ENCODE peak calls at places on chromosomes 3 and 15, in seven cellular contexts. Z is GM12878, O is stomach, I is HCT116, M is endothelial cell of umbilical vein, U is sigmoid colon, S is spleen. H is an unnamed sample. For H3K4me1, the result is how much of the 10 kb centered on the place peaks cover.

GRCh38 chr3:125683067-125683844 is 88.0 kb upstream of the OSBPL11 start:
- DNase-seq in Z (no peak), O (no peak), I (no peak), M (no peak), U (peak), S (no peak), H (no peak)

GRCh38 chr3:16516695-16517481 is 3.4 kb upstream of the RFTN1 start:
- DNase-seq in Z (no peak), O (no peak), I (no peak), M (peak), U (no peak), S (peak), H (no peak)

GRCh38 chr15:96338772-96339661 is 8.5 kb downstream of the NR2F2 start:
- DNase-seq in Z (no peak), O (no peak), I (no peak), M (peak), U (no peak), S (no peak), H (no peak)

GRCh38 chr15:48374472-48374871 is 43.2 kb downstream of the DUT start:
- DNase-seq in Z (no peak), O (no peak), I (no peak), M (no peak), U (no peak), S (no peak), H (no peak)

GRCh38 chr3:3699816-3700633 is 99.2 kb upstream of the LRRN1 start:
- DNase-seq in Z (no peak), O (no peak), I (no peak), M (no peak), U (no peak), S (no peak), H (no peak)

GRCh38 chr3:156728267-156728985 is 54.0 kb downstream of the TIPARP start:
- DNase-seq in Z (no peak), O (no peak), I (no peak), M (no peak), U (no peak), S (no peak), H (no peak)

GRCh38 chr3:129608087-129608935 is 1.8 kb upstream of the PLXND1 start:
- DNase-seq in Z (no peak), O (no peak), I (no peak), M (peak), U (no peak), S (no peak), H (no peak)

GRCh38 chr3:168165390-168166269 is 69.9 kb upstream of the GOLIM4 start:
- DNase-seq in Z (peak), O (peak), I (peak), M (peak), U (peak), S (no peak), H (no peak)

GRCh38 chr3:189563841-189564563 is 67.2 kb upstream of the TP63 start:
- DNase-seq in Z (peak), O (no peak), I (no peak), M (no peak), U (no peak), S (no peak), H (no peak)

GRCh38 chr3:128383316-128384235 is 83.1 kb downstream of the DNAJB8 start:
- DNase-seq in Z (no peak), O (peak), I (peak), M (peak), U (peak), S (no peak), H (no peak)

GRCh38 chr15:31077981-31078380 is 23.5 kb downstream of the TRPM1 start:
- DNase-seq in Z (no peak), O (no peak), I (no peak), M (no peak), U (no peak), S (no peak), H (peak)

GRCh38 chr15:88896339-88897033 is 1.1 kb upstream of the HAPLN3 start:
- DNase-seq in Z (no peak), O (no peak), I (no peak), M (peak), U (no peak), S (no peak), H (no peak)

GRCh38 chr3:12303998-12304397 is 15.1 kb downstream of the PPARG start:
- DNase-seq in Z (no peak), O (no peak), I (no peak), M (no peak), U (no peak), S (no peak), H (no peak)

GRCh38 chr3:101635954-101636798 is 40.8 kb downstream of the ZBTB11 start:
- DNase-seq in Z (peak), O (peak), I (peak), M (peak), U (no peak), S (peak), H (no peak)

GRCh38 chr3:31011383-31011782 is 116.9 kb upstream of the GADL1 start:
- DNase-seq in Z (no peak), O (no peak), I (no peak), M (no peak), U (no peak), S (no peak), H (no peak)

GRCh38 chr3:89742546-89742945 is 635.1 kb downstream of the EPHA3 start:
- DNase-seq in Z (no peak), O (no peak), I (no peak), M (no peak), U (no peak), S (no peak), H (no peak)

GRCh38 chr3:133158686-133159085 is 120.5 kb downstream of the TMEM108 start:
- DNase-seq in Z (no peak), O (no peak), I (no peak), M (no peak), U (no peak), S (no peak), H (no peak)

GRCh38 chr3:183038221-183038620 is 57.9 kb upstream of the DCUN1D1 start:
- DNase-seq in Z (no peak), O (no peak), I (no peak), M (no peak), U (no peak), S (no peak), H (no peak)

GRCh38 chr15:34693053-34693744 is 61.6 kb downstream of the GJD2 start:
- DNase-seq in Z (no peak), O (no peak), I (no peak), M (peak), U (no peak), S (no peak), H (no peak)

GRCh38 chr15:47460775-47461174 is 256.5 kb upstream of the SEMA6D start:
- DNase-seq in Z (no peak), O (no peak), I (no peak), M (peak), U (no peak), S (no peak), H (no peak)

GRCh38 chr3:32334675-32335074 is 57.0 kb upstream of the CMTM7 start:
- DNase-seq in Z (no peak), O (no peak), I (no peak), M (no peak), U (no peak), S (no peak), H (no peak)

GRCh38 chr3:101574388-101575156 is 592 bp downstream of the PCNP start:
- DNase-seq in Z (peak), O (peak), I (no peak), M (peak), U (peak), S (no peak), H (no peak)

GRCh38 chr3:130839815-130840214 is 54.1 kb upstream of the ATP2C1 start:
- DNase-seq in Z (no peak), O (no peak), I (no peak), M (no peak), U (no peak), S (no peak), H (no peak)

GRCh38 chr3:74663178-74663577 is 48.7 kb upstream of the CNTN3 start:
- DNase-seq in Z (no peak), O (no peak), I (no peak), M (no peak), U (no peak), S (no peak), H (no peak)

GRCh38 chr3:71532639-71533395 is 50.7 kb downstream of the FOXP1 start:
- DNase-seq in Z (no peak), O (no peak), I (no peak), M (peak), U (no peak), S (no peak), H (no peak)

GRCh38 chr15:73174171-73174570 is 121.9 kb downstream of the NEO1 start:
- DNase-seq in Z (no peak), O (no peak), I (no peak), M (no peak), U (no peak), S (no peak), H (no peak)

GRCh38 chr3:73143821-73144237 is 82.4 kb downstream of the EBLN2 start:
- DNase-seq in Z (no peak), O (no peak), I (no peak), M (no peak), U (no peak), S (no peak), H (no peak)

GRCh38 chr3:129289201-129289921 is 10.7 kb downstream of the HMCES start:
- DNase-seq in Z (no peak), O (no peak), I (no peak), M (no peak), U (no peak), S (no peak), H (no peak)

GRCh38 chr3:13404625-13405452 is 15.3 kb downstream of the NUP210 start:
- DNase-seq in Z (no peak), O (no peak), I (no peak), M (no peak), U (no peak), S (peak), H (no peak)

GRCh38 chr15:64930019-64930652 is 18.4 kb downstream of the ANKDD1A start:
- DNase-seq in Z (peak), O (no peak), I (no peak), M (no peak), U (no peak), S (no peak), H (peak)

DNA sequence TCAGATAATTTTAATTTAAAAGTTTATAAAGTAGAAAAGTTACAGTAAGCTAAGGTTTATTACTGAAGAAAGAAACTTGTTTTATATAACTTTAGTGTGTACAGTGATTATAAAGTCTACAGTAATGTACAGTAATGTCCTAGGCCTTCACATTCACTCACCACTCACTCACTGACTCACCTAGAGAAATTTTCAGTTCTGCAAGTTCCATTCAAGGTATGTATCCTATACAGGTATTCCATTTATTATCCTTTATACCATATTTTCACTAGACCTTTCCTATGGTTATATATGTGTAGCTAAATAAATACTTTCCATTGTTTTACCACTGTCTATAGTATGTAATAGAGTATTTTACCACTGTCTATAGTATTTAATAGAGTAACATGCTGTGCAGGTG is 33.2 kb upstream of the MME start:
- DNase-seq in Z (no peak), O (no peak), I (no peak), M (no peak), U (no peak), S (no peak), H (no peak)
- TF ChIP-seq POLR2A in Z (no peak), O (no peak), I (no peak), M (no peak), U (no peak), S (no peak), H (no peak)

DNA sequence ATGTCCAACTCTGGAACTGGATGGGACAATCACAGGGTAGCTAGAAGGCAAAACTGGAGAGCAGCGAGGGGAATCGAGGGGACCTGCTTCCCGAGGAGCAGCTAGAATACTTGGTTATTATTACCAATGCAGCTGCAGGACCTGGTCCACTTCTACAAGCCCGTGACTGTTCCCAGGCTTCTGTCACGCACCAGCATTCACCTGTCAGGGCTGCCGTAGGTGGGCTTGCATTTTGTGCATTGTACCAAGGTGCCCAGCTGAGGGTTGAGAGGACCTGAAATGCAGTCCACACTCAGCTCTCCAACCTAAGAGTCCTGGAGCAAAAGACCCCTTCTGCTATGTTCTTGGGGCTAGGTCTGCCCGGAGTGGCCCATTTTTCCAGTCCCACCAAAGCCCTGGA is 2.3 kb downstream of the SEMA4B start:
- DNase-seq in Z (no peak), O (no peak), I (no peak), M (no peak), U (no peak), S (peak), H (no peak)
- H3K4me1 ChIP-seq in Z (under half), O (under half), I (under half), M (under half), U (half or more), S (half or more), H (half or more)

GRCh38 chr3:141486735-141487418 is at the start of gene RASA2:
- DNase-seq in Z (no peak), O (peak), I (peak), M (peak), U (peak), S (peak), H (peak)
- TF ChIP-seq POLR2AphosphoS5 in Z (peak), O (peak), I (peak), M (peak), U (no peak), S (peak), H (no peak)

GRCh38 chr15:41621200-41622193 is 38.7 kb upstream of the MGA start:
- DNase-seq in Z (peak), O (peak), I (no peak), M (peak), U (peak), S (peak), H (no peak)
- TF ChIP-seq POLR2A in Z (no peak), O (no peak), I (no peak), M (peak), U (no peak), S (no peak), H (no peak)

GRCh38 chr15:40106203-40107161 is 2.2 kb downstream of the BMF start:
- DNase-seq in Z (peak), O (peak), I (no peak), M (no peak), U (peak), S (peak), H (peak)

GRCh38 chr15:40108855-40109735 is at the start of gene BMF:
- DNase-seq in Z (peak), O (peak), I (peak), M (peak), U (peak), S (peak), H (no peak)

GRCh38 chr15:40110866-40111550 is 2.3 kb upstream of the BMF start:
- DNase-seq in Z (no peak), O (no peak), I (no peak), M (no peak), U (no peak), S (no peak), H (no peak)

GRCh38 chr15:40105517-40106202 is 3.0 kb downstream of the BMF start:
- DNase-seq in Z (no peak), O (no peak), I (no peak), M (no peak), U (no peak), S (peak), H (no peak)

DNA sequence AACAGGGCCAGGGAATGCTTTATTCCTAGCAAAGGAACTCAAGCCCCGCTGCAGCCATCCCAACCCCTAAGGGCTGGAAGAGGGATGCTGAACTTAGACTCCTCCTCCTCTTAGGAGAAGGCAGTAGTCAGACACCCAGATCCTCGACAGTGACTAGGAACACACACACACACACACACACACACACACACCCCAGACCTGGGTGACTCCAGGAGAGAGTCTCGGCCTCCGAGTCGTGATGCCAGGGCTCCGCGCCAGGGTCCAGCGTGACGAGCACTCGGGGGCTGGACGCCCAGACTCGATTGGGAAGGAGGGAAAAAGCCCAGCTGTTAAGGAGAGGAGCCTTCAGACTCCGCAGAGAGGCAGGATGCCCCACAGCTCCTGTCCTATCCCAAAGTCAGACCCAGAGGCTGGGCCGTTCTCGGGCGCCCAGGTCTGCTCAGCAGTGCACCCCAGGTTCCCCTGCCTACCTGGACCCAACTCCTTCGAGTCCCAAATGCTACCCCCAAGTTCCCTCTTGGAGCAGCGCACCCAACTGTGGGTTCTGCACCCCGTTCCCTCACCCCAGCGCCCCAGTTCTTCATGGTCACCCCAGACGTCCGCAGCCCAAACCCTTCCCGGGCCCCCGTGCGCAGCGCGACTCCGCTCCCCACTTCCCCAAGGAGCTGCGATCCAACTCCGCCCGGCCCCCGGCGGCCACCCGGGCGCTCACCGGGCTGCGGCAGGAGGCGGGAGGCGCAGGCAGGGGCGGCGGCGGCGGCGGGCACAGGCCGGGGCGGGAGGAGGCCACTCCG is 421 bp downstream of the BMF start:
- DNase-seq in Z (no peak), O (peak), I (no peak), M (peak), U (peak), S (no peak), H (no peak)
- H3K4me1 ChIP-seq in Z (half or more), O (under half), I (half or more), M (under half), U (half or more), S (half or more), H (half or more)

GRCh38 chr3:48684480-48685143 is 1.1 kb downstream of the NCKIPSD start:
- DNase-seq in Z (no peak), O (no peak), I (no peak), M (no peak), U (peak), S (no peak), H (no peak)

GRCh38 chr3:48685293-48685602 is 467 bp downstream of the NCKIPSD start:
- DNase-seq in Z (no peak), O (no peak), I (no peak), M (no peak), U (no peak), S (no peak), H (no peak)

GRCh38 chr3:48686538-48687219 is 964 bp upstream of the NCKIPSD start:
- DNase-seq in Z (no peak), O (no peak), I (no peak), M (no peak), U (no peak), S (no peak), H (no peak)

GRCh38 chr3:48687220-48687678 is 1.5 kb upstream of the NCKIPSD start:
- DNase-seq in Z (no peak), O (no peak), I (no peak), M (no peak), U (no peak), S (no peak), H (no peak)

GRCh38 chr3:48685603-48686511 is at the start of gene NCKIPSD:
- DNase-seq in Z (peak), O (peak), I (peak), M (peak), U (peak), S (peak), H (no peak)
- TF ChIP-seq POLR2AphosphoS5 in Z (peak), O (peak), I (peak), M (peak), U (peak), S (peak), H (peak)